ENCODE peak calls at places on chromosomes 2 and 18, in four cellular contexts. Y is K562, F is IMR-90, P is HepG2. N is an unnamed sample.

GRCh38 chr18:35469696-35470095 is 28.1 kb downstream of the INO80C start:
- DNase-seq in Y (no peak), F (peak), P (peak), N (peak)

GRCh38 chr2:175049671-175050070 is 44.5 kb upstream of the CHN1 start:
- DNase-seq in Y (no peak), F (peak), P (no peak), N (no peak)

GRCh38 chr2:159051656-159052055 is 83.2 kb downstream of the TANC1 start:
- DNase-seq in Y (no peak), F (peak), P (no peak), N (no peak)

GRCh38 chr18:42614619-42615293 is 500.7 kb downstream of the RIT2 start:
- DNase-seq in Y (no peak), F (no peak), P (no peak), N (no peak)

GRCh38 chr2:69524799-69525198 is 87.6 kb upstream of the NFU1 start:
- DNase-seq in Y (no peak), F (no peak), P (no peak), N (no peak)

GRCh38 chr2:121699421-121700328 is 37.0 kb downstream of the NIFK start:
- DNase-seq in Y (peak), F (peak), P (peak), N (peak)

GRCh38 chr2:172275239-172275638 is 152.1 kb upstream of the ITGA6 start:
- DNase-seq in Y (no peak), F (no peak), P (no peak), N (no peak)

GRCh38 chr2:46939596-46940359 is 24.2 kb upstream of the MCFD2 start:
- DNase-seq in Y (no peak), F (no peak), P (peak), N (no peak)

GRCh38 chr2:26235089-26235488 is 9.3 kb downstream of the HADHA start:
- DNase-seq in Y (peak), F (no peak), P (peak), N (peak)

GRCh38 chr2:197705912-197706838 is 1.0 kb downstream of the MARS2 start:
- DNase-seq in Y (peak), F (peak), P (peak), N (no peak)

GRCh38 chr2:18949871-18950597 is 360.7 kb upstream of the NT5C1B start:
- DNase-seq in Y (no peak), F (peak), P (no peak), N (peak)

GRCh38 chr2:128558895-128559532 is 240.3 kb upstream of the HS6ST1 start:
- DNase-seq in Y (no peak), F (no peak), P (no peak), N (no peak)

GRCh38 chr2:241894681-241895426 is 25.3 kb downstream of the RTP5 start:
- DNase-seq in Y (no peak), F (no peak), P (no peak), N (no peak)

GRCh38 chr2:222655406-222655747 is 515 bp downstream of the FARSB start:
- DNase-seq in Y (peak), F (peak), P (no peak), N (peak)

GRCh38 chr2:145352499-145352898 is 832.6 kb upstream of the ZEB2 start:
- DNase-seq in Y (no peak), F (no peak), P (no peak), N (no peak)

GRCh38 chr2:62740221-62740620 is 34.7 kb downstream of the EHBP1 start:
- DNase-seq in Y (no peak), F (no peak), P (no peak), N (no peak)

GRCh38 chr18:40949138-40949949 is 1005.7 kb upstream of the PIK3C3 start:
- DNase-seq in Y (no peak), F (no peak), P (no peak), N (no peak)

GRCh38 chr18:65936678-65937077 is 185.9 kb downstream of the CDH7 start:
- DNase-seq in Y (no peak), F (no peak), P (no peak), N (no peak)

GRCh38 chr18:3983351-3983969 is 471.6 kb downstream of the DLGAP1 start:
- DNase-seq in Y (peak), F (peak), P (no peak), N (peak)

GRCh38 chr2:7031424-7032245 is 114.4 kb downstream of the RNF144A start:
- DNase-seq in Y (no peak), F (no peak), P (peak), N (no peak)

GRCh38 chr2:192203876-192204275 is 9.1 kb upstream of the TMEFF2 start:
- DNase-seq in Y (no peak), F (peak), P (no peak), N (no peak)

GRCh38 chr2:74497777-74498499 is 1.5 kb downstream of the LBX2 start:
- DNase-seq in Y (no peak), F (no peak), P (no peak), N (no peak)

GRCh38 chr2:171347591-171348032 is 86.2 kb downstream of the METTL8 start:
- DNase-seq in Y (no peak), F (peak), P (no peak), N (peak)

GRCh38 chr2:98502556-98503335 is 58.1 kb downstream of the INPP4A start:
- DNase-seq in Y (no peak), F (peak), P (no peak), N (no peak)

GRCh38 chr2:112794131-112794733 is 9.9 kb upstream of the IL1A start:
- DNase-seq in Y (peak), F (peak), P (peak), N (peak)

GRCh38 chr2:60216452-60216995 is 336.9 kb downstream of the BCL11A start:
- DNase-seq in Y (no peak), F (no peak), P (no peak), N (no peak)

GRCh38 chr2:84486436-84487115 is 27.5 kb upstream of the SUCLG1 start:
- DNase-seq in Y (no peak), F (peak), P (peak), N (peak)

GRCh38 chr2:157258520-157259326 is 1.2 kb downstream of the GALNT5 start:
- DNase-seq in Y (peak), F (no peak), P (no peak), N (no peak)

DNA sequence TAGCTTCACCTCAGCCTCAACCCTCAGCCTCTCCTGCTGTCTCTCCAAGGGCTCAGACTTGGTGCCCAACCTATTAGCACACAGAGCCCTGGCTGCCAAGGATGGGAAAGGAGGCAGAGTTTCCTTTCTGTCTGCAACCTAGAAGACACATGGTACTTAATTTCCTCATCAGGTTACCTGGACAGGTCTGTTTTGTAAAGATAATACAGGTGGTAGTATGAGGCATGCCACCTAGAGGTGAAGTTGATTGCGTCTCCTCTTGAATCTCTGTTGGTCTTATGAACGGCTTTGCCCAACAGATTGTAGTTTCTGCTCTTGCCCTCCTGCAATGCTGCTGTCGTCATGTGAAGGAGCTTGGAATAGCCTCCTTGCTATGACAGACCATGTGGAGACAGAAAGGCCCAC is 44.5 kb upstream of the RMND5A start:
- DNase-seq in Y (no peak), F (no peak), P (peak), N (no peak)
- TF ChIP-seq MAFK in Y (no peak), F (no peak), P (no peak), N (no peak)

GRCh38 chr18:11752116-11752911 is 63.2 kb downstream of the GNAL start:
- DNase-seq in Y (peak), F (peak), P (no peak), N (peak)

GRCh38 chr18:11751305-11752115 is 62.4 kb downstream of the GNAL start:
- DNase-seq in Y (no peak), F (no peak), P (no peak), N (no peak)

GRCh38 chr18:11750581-11751304 is 61.7 kb downstream of the GNAL start:
- DNase-seq in Y (no peak), F (no peak), P (no peak), N (no peak)

GRCh38 chr18:11749305-11749704 is 60.2 kb downstream of the GNAL start:
- DNase-seq in Y (no peak), F (no peak), P (no peak), N (no peak)

GRCh38 chr18:11750171-11750570 is 61.1 kb downstream of the GNAL start:
- DNase-seq in Y (no peak), F (no peak), P (no peak), N (no peak)
- TF ChIP-seq BHLHE40 in Y (no peak), F (no peak), P (no peak), N (no peak)

GRCh38 chr2:185202928-185203327 is 535.7 kb upstream of the FSIP2 start:
- DNase-seq in Y (no peak), F (no peak), P (no peak), N (no peak)

GRCh38 chr2:185202416-185202815 is 536.2 kb upstream of the FSIP2 start:
- DNase-seq in Y (no peak), F (no peak), P (no peak), N (no peak)

GRCh38 chr2:185208261-185208660 is 530.3 kb upstream of the FSIP2 start:
- DNase-seq in Y (peak), F (no peak), P (peak), N (no peak)
- TF ChIP-seq MAFK in Y (no peak), F (no peak), P (no peak), N (no peak)

GRCh38 chr2:226903179-226903578 is 67.3 kb downstream of the RHBDD1 start:
- DNase-seq in Y (no peak), F (peak), P (no peak), N (peak)
- TF ChIP-seq BHLHE40 in Y (no peak), F (peak), P (no peak), N (no peak)

GRCh38 chr2:237196866-237197618 is 111.4 kb downstream of the COPS8 start:
- DNase-seq in Y (peak), F (peak), P (no peak), N (peak)
- TF ChIP-seq MAFK in Y (no peak), F (peak), P (no peak), N (no peak)

DNA sequence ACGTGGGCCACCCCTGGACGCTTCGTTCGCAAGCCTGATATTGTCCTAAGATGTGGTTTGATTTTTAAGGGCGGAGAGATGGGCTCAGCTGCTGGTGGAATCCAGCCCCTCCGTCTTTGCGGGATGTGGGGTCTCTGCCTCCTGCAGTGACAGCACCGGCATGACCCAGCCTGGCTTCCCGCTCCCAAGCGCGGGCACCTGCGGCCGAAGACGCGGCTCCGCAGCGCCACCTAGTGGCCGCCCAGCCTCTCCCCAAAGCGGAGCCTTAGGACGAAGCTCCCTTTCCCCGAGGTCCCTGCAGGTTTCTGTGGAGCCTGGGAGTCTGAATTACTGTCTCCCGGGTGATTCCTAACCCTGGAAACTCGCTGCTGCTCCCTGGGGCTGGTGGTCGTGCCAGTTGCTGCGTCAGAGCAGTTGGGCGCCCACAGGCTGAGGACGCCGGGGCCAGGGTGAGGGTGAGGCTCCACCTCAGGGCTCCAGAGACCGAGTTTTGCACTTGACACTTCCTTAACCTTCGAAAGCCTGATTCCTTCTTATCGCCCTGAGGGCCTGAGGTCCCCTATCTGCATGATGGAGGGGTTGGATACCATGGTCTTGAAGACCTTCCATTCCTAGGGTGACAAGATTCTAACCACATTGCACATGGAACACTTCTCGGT is 137.5 kb downstream of the TPO start:
- DNase-seq in Y (peak), F (peak), P (no peak), N (peak)
- TF ChIP-seq BHLHE40 in Y (no peak), F (no peak), P (no peak), N (no peak)

GRCh38 chr2:219475697-219476604 is 22.7 kb upstream of the GMPPA start:
- DNase-seq in Y (peak), F (peak), P (peak), N (peak)
- TF ChIP-seq MAFK in Y (no peak), F (no peak), P (no peak), N (no peak)

N was measured in A549.